ENCODE peak calls at places on chromosomes 13 and 19, in seven cellular contexts. C is PC-3; P is smooth muscle cell of the brain vasculature; M is stimulated activated CD8-positive, alpha-beta memory T cell treated with anti-CD3 and anti-CD28 coated beads, Interleukin-12 subunit alpha, Interleukin-12 subunit beta, amount 100 ng/mL, for 4 hours; U is HFFc6; B is GM20000; H is activated effector memory CD4-positive, alpha-beta T cell treated with Interleukin-2 at 50 U/mL for 16 hours. Y is an unnamed sample.

GRCh38 chr13:24459234-24459633 is 53.3 kb downstream of the PARP4 start:
- DNase-seq in C (no peak), P (peak), M (no peak), U (peak), B (peak), H (no peak), Y (no peak)

GRCh38 chr19:35060160-35060855 is 18.8 kb downstream of the HPN start:
- DNase-seq in C (no peak), P (no peak), M (no peak), U (no peak), B (no peak), H (no peak), Y (no peak)

GRCh38 chr19:16470911-16471811 is 609 bp downstream of the EPS15L1 start:
- DNase-seq in C (peak), P (no peak), M (peak), U (peak), B (peak), H (no peak), Y (peak)

GRCh38 chr19:45123440-45123850 is 30.5 kb downstream of the PPP1R37 start:
- DNase-seq in C (peak), P (no peak), M (no peak), U (no peak), B (no peak), H (no peak), Y (peak)

GRCh38 chr19:28217064-28217463 is 995.9 kb downstream of the UQCRFS1 start:
- DNase-seq in C (no peak), P (no peak), M (no peak), U (no peak), B (no peak), H (no peak), Y (no peak)

GRCh38 chr13:26310470-26310869 is 56.5 kb downstream of the CDK8 start:
- DNase-seq in C (no peak), P (no peak), M (no peak), U (no peak), B (no peak), H (no peak), Y (no peak)

GRCh38 chr19:52923782-52924593 is 760 bp upstream of the ZNF888 start:
- DNase-seq in C (peak), P (no peak), M (no peak), U (no peak), B (no peak), H (no peak), Y (peak)

GRCh38 chr13:76619631-76620030 is 266.6 kb downstream of the KCTD12 start:
- DNase-seq in C (no peak), P (no peak), M (no peak), U (no peak), B (no peak), H (no peak), Y (no peak)

GRCh38 chr13:100513987-100514670 is 74.5 kb downstream of the GGACT start:
- DNase-seq in C (peak), P (no peak), M (no peak), U (no peak), B (no peak), H (no peak), Y (no peak)

GRCh38 chr19:52535831-52536800 is 8.6 kb downstream of the ZNF808 start:
- DNase-seq in C (no peak), P (peak), M (peak), U (peak), B (peak), H (peak), Y (peak)